ENCODE peak calls at places on chromosomes 6 and 20, in four cellular contexts. One of them, this sample, is unnamed.

GRCh38 chr6:148905111-148905870 is 158.5 kb downstream of the UST start:
- DNase-seq in tibial artery: no peak
- DNase-seq in testis: no peak
- DNase-seq in CD8-positive, alpha-beta T cell: no peak
- DNase-seq in this sample: no peak

GRCh38 chr6:106476326-106477105 is 116.0 kb downstream of the CRYBG1 start:
- DNase-seq in tibial artery: no peak
- DNase-seq in CD8-positive, alpha-beta T cell: no peak
- DNase-seq in testis: no peak
- DNase-seq in this sample: no peak

GRCh38 chr6:168683621-168684020 is 242.6 kb downstream of the SMOC2 start:
- DNase-seq in tibial artery: no peak
- DNase-seq in CD8-positive, alpha-beta T cell: no peak
- DNase-seq in testis: no peak
- DNase-seq in this sample: no peak

GRCh38 chr20:62422636-62423325 is 4.6 kb downstream of the RBBP8NL start:
- DNase-seq in tibial artery: no peak
- DNase-seq in CD8-positive, alpha-beta T cell: no peak
- DNase-seq in testis: no peak
- DNase-seq in this sample: no peak

GRCh38 chr6:107021786-107022185 is 6.2 kb upstream of the MTRES1 start:
- DNase-seq in tibial artery: no peak
- DNase-seq in testis: no peak
- DNase-seq in CD8-positive, alpha-beta T cell: no peak
- DNase-seq in this sample: no peak

GRCh38 chr20:29079769-29080690 is 2177.4 kb upstream of the DEFB115 start:
- DNase-seq in testis: peak
- DNase-seq in CD8-positive, alpha-beta T cell: no peak
- DNase-seq in tibial artery: no peak
- DNase-seq in this sample: no peak

GRCh38 chr6:108741346-108741989 is 106.8 kb upstream of the ARMC2 start:
- DNase-seq in testis: no peak
- DNase-seq in CD8-positive, alpha-beta T cell: no peak
- DNase-seq in tibial artery: no peak
- DNase-seq in this sample: no peak

GRCh38 chr20:25287631-25288290 is 39.9 kb downstream of the PYGB start:
- DNase-seq in CD8-positive, alpha-beta T cell: no peak
- DNase-seq in testis: no peak
- DNase-seq in tibial artery: peak
- DNase-seq in this sample: no peak

GRCh38 chr20:58616411-58616810 is 34.7 kb upstream of the STX16 start:
- DNase-seq in testis: no peak
- DNase-seq in tibial artery: no peak
- DNase-seq in CD8-positive, alpha-beta T cell: no peak
- DNase-seq in this sample: no peak

GRCh38 chr20:63855363-63856110 is 5.8 kb upstream of the ABHD16B start:
- DNase-seq in tibial artery: no peak
- DNase-seq in testis: no peak
- DNase-seq in CD8-positive, alpha-beta T cell: no peak
- DNase-seq in this sample: no peak

GRCh38 chr6:140979642-140980091 is 1153.1 kb upstream of the GJE1 start:
- DNase-seq in tibial artery: peak
- DNase-seq in testis: peak
- DNase-seq in CD8-positive, alpha-beta T cell: no peak
- DNase-seq in this sample: peak

GRCh38 chr20:38217791-38218565 is 42.6 kb downstream of the KIAA1755 start:
- DNase-seq in testis: no peak
- DNase-seq in CD8-positive, alpha-beta T cell: no peak
- DNase-seq in tibial artery: peak
- DNase-seq in this sample: peak

GRCh38 chr6:109799664-109800063 is 108.6 kb downstream of the FIG4 start:
- DNase-seq in CD8-positive, alpha-beta T cell: no peak
- DNase-seq in testis: no peak
- DNase-seq in tibial artery: no peak
- DNase-seq in this sample: no peak

GRCh38 chr6:145814035-145814500 is 527 bp downstream of the FBXO30 start:
- DNase-seq in CD8-positive, alpha-beta T cell: no peak
- DNase-seq in tibial artery: peak
- DNase-seq in testis: peak
- DNase-seq in this sample: no peak

GRCh38 chr6:78810146-78810545 is 57.2 kb upstream of the IRAK1BP1 start:
- DNase-seq in tibial artery: no peak
- DNase-seq in CD8-positive, alpha-beta T cell: no peak
- DNase-seq in testis: peak
- DNase-seq in this sample: no peak

GRCh38 chr6:10528170-10528981 is 7.2 kb downstream of the GCNT2 start:
- DNase-seq in CD8-positive, alpha-beta T cell: no peak
- DNase-seq in tibial artery: no peak
- DNase-seq in testis: no peak
- DNase-seq in this sample: no peak

GRCh38 chr6:105994522-105995402 is 91.4 kb upstream of the PRDM1 start:
- DNase-seq in CD8-positive, alpha-beta T cell: no peak
- DNase-seq in tibial artery: no peak
- DNase-seq in testis: peak
- DNase-seq in this sample: no peak

GRCh38 chr6:165701564-165702354 is 38.7 kb upstream of the PDE10A start:
- DNase-seq in testis: no peak
- DNase-seq in CD8-positive, alpha-beta T cell: no peak
- DNase-seq in tibial artery: no peak
- DNase-seq in this sample: no peak

GRCh38 chr6:34475167-34476047 is 9.5 kb downstream of the PACSIN1 start:
- DNase-seq in CD8-positive, alpha-beta T cell: no peak
- DNase-seq in tibial artery: no peak
- DNase-seq in testis: no peak
- DNase-seq in this sample: no peak

GRCh38 chr6:157151989-157152388 is 171.3 kb downstream of the TMEM242 start:
- DNase-seq in CD8-positive, alpha-beta T cell: no peak
- DNase-seq in tibial artery: no peak
- DNase-seq in testis: no peak
- DNase-seq in this sample: peak

GRCh38 chr20:25254986-25255680 is 7.2 kb downstream of the PYGB start:
- DNase-seq in CD8-positive, alpha-beta T cell: no peak
- DNase-seq in tibial artery: peak
- DNase-seq in testis: peak
- DNase-seq in this sample: no peak

GRCh38 chr20:3766381-3766780 is 1.2 kb downstream of the ADISSP start:
- DNase-seq in tibial artery: no peak
- DNase-seq in CD8-positive, alpha-beta T cell: no peak
- DNase-seq in testis: no peak
- DNase-seq in this sample: no peak

GRCh38 chr20:60371456-60371855 is 413.2 kb downstream of the CDH26 start:
- DNase-seq in tibial artery: no peak
- DNase-seq in testis: no peak
- DNase-seq in CD8-positive, alpha-beta T cell: no peak
- DNase-seq in this sample: no peak

GRCh38 chr20:61640171-61640570 is 388.1 kb downstream of the CDH4 start:
- DNase-seq in CD8-positive, alpha-beta T cell: no peak
- DNase-seq in testis: no peak
- DNase-seq in tibial artery: no peak
- DNase-seq in this sample: peak

GRCh38 chr6:10140824-10141223 is 274.1 kb downstream of the TFAP2A start:
- DNase-seq in CD8-positive, alpha-beta T cell: no peak
- DNase-seq in testis: no peak
- DNase-seq in tibial artery: no peak
- DNase-seq in this sample: no peak

GRCh38 chr6:73032586-73032985 is 192.7 kb downstream of the KHDC1L start:
- DNase-seq in tibial artery: no peak
- DNase-seq in testis: no peak
- DNase-seq in CD8-positive, alpha-beta T cell: no peak
- DNase-seq in this sample: no peak

GRCh38 chr20:47727909-47728361 is 57.3 kb downstream of the SULF2 start:
- DNase-seq in tibial artery: no peak
- DNase-seq in CD8-positive, alpha-beta T cell: no peak
- DNase-seq in testis: no peak
- DNase-seq in this sample: no peak

GRCh38 chr6:161031721-161032495 is 40.3 kb downstream of the MAP3K4 start:
- DNase-seq in CD8-positive, alpha-beta T cell: no peak
- DNase-seq in tibial artery: no peak
- DNase-seq in testis: no peak
- DNase-seq in this sample: peak

GRCh38 chr6:149897015-149897697 is 757 bp downstream of the RAET1E start:
- DNase-seq in testis: peak
- DNase-seq in CD8-positive, alpha-beta T cell: no peak
- DNase-seq in tibial artery: peak
- DNase-seq in this sample: peak

GRCh38 chr6:97656236-97656635 is 373.2 kb upstream of the MMS22L start:
- DNase-seq in CD8-positive, alpha-beta T cell: no peak
- DNase-seq in tibial artery: no peak
- DNase-seq in testis: no peak
- DNase-seq in this sample: no peak

GRCh38 chr6:109062756-109063352 is 31.8 kb downstream of the SESN1 start:
- DNase-seq in CD8-positive, alpha-beta T cell: no peak
- DNase-seq in tibial artery: no peak
- DNase-seq in testis: no peak
- DNase-seq in this sample: no peak

GRCh38 chr6:126198581-126198980 is 141.3 kb upstream of the CENPW start:
- DNase-seq in testis: no peak
- DNase-seq in tibial artery: no peak
- DNase-seq in CD8-positive, alpha-beta T cell: no peak
- DNase-seq in this sample: no peak

GRCh38 chr6:87618531-87618930 is 28.6 kb downstream of the ORC3 start:
- DNase-seq in tibial artery: no peak
- DNase-seq in testis: no peak
- DNase-seq in CD8-positive, alpha-beta T cell: no peak
- DNase-seq in this sample: no peak

GRCh38 chr6:43461936-43462335 is 6.6 kb upstream of the DLK2 start:
- DNase-seq in tibial artery: no peak
- DNase-seq in testis: no peak
- DNase-seq in CD8-positive, alpha-beta T cell: no peak
- DNase-seq in this sample: no peak

GRCh38 chr20:1503564-1504227 is 12.5 kb upstream of the SIRPB2 start:
- DNase-seq in testis: peak
- DNase-seq in CD8-positive, alpha-beta T cell: peak
- DNase-seq in tibial artery: peak
- DNase-seq in this sample: peak

GRCh38 chr6:167207527-167207926 is 49.7 kb upstream of the GPR31 start:
- DNase-seq in tibial artery: no peak
- DNase-seq in CD8-positive, alpha-beta T cell: no peak
- DNase-seq in testis: no peak
- DNase-seq in this sample: no peak

GRCh38 chr6:31352497-31353368 is 4.2 kb downstream of the HLA-B start:
- DNase-seq in CD8-positive, alpha-beta T cell: no peak
- DNase-seq in testis: no peak
- DNase-seq in tibial artery: no peak
- DNase-seq in this sample: no peak

GRCh38 chr6:162058281-162058875 is 669.2 kb downstream of the PRKN start:
- DNase-seq in CD8-positive, alpha-beta T cell: no peak
- DNase-seq in testis: no peak
- DNase-seq in tibial artery: no peak
- DNase-seq in this sample: no peak

GRCh38 chr6:74343804-74344203 is 647.8 kb downstream of the CD109 start:
- DNase-seq in testis: no peak
- DNase-seq in CD8-positive, alpha-beta T cell: no peak
- DNase-seq in tibial artery: no peak
- DNase-seq in this sample: no peak
- TF ChIP-seq CTCF in testis: no peak
- TF ChIP-seq CTCF in CD8-positive, alpha-beta T cell: no peak
- TF ChIP-seq CTCF in tibial artery: peak
- TF ChIP-seq CTCF in this sample: peak

GRCh38 chr20:56808119-56808725 is 179.1 kb downstream of the TFAP2C start:
- DNase-seq in CD8-positive, alpha-beta T cell: no peak
- DNase-seq in testis: no peak
- DNase-seq in tibial artery: no peak
- DNase-seq in this sample: no peak
- H3K4me3 ChIP-seq in CD8-positive, alpha-beta T cell: no peak
- H3K4me3 ChIP-seq in testis: no peak
- H3K4me3 ChIP-seq in tibial artery: no peak
- H3K4me3 ChIP-seq in this sample: no peak

GRCh38 chr20:142290-142689 is at the start of gene DEFB126:
- DNase-seq in testis: no peak
- DNase-seq in CD8-positive, alpha-beta T cell: no peak
- DNase-seq in tibial artery: no peak
- DNase-seq in this sample: no peak

GRCh38 chr20:137668-138131 is 4.7 kb upstream of the DEFB126 start:
- DNase-seq in testis: peak
- DNase-seq in tibial artery: no peak
- DNase-seq in CD8-positive, alpha-beta T cell: no peak
- DNase-seq in this sample: no peak
- TF ChIP-seq CTCF in testis: no peak
- TF ChIP-seq CTCF in tibial artery: no peak
- TF ChIP-seq CTCF in CD8-positive, alpha-beta T cell: no peak
- TF ChIP-seq CTCF in this sample: no peak

GRCh38 chr20:44070139-44070900 is 116.7 kb downstream of the JPH2 start:
- DNase-seq in tibial artery: no peak
- DNase-seq in CD8-positive, alpha-beta T cell: peak
- DNase-seq in testis: no peak
- DNase-seq in this sample: no peak

GRCh38 chr20:44068311-44068710 is 118.7 kb downstream of the JPH2 start:
- DNase-seq in testis: no peak
- DNase-seq in CD8-positive, alpha-beta T cell: no peak
- DNase-seq in tibial artery: peak
- DNase-seq in this sample: no peak

GRCh38 chr20:44067650-44068081 is 119.3 kb downstream of the JPH2 start:
- DNase-seq in CD8-positive, alpha-beta T cell: no peak
- DNase-seq in testis: no peak
- DNase-seq in tibial artery: peak
- DNase-seq in this sample: no peak

GRCh38 chr20:44069203-44069931 is 117.6 kb downstream of the JPH2 start:
- DNase-seq in tibial artery: peak
- DNase-seq in testis: no peak
- DNase-seq in CD8-positive, alpha-beta T cell: peak
- DNase-seq in this sample: no peak

GRCh38 chr20:44068780-44069191 is 118.2 kb downstream of the JPH2 start:
- DNase-seq in testis: no peak
- DNase-seq in CD8-positive, alpha-beta T cell: no peak
- DNase-seq in tibial artery: peak
- DNase-seq in this sample: no peak
- H3K4me3 ChIP-seq in testis: no peak
- H3K4me3 ChIP-seq in CD8-positive, alpha-beta T cell: peak
- H3K4me3 ChIP-seq in tibial artery: no peak
- H3K4me3 ChIP-seq in this sample: no peak

This sample was measured in AG04449.